ENCODE peak calls at places on chromosomes 4 and X, in six cellular contexts. U is RWPE1, T is HFFc6, N is choroid plexus epithelial cell, D is A673, E is endothelial cell. P is an unnamed sample.
A peak's percentile ranks its signal among the peaks of the same experiment; 100 is the strongest.

GRCh38 chr4:184383497-184384055 is 90.8 kb downstream of the IRF2 start:
- DNase-seq in E (no peak), T (peak; percentile 90), N (peak; percentile 97), U (peak; percentile 94), D (peak; percentile 77), P (no peak)

GRCh38 chr4:7904108-7904516 is 35.5 kb downstream of the AFAP1 start:
- DNase-seq in U (no peak), E (no peak), N (peak; percentile 71), T (peak; percentile 88), D (no peak), P (no peak)

GRCh38 chr4:54384563-54384962 is 155.5 kb downstream of the PDGFRA start:
- DNase-seq in E (peak; percentile 21), U (peak; percentile 13), T (peak; percentile 43), D (peak; percentile 29), N (peak; percentile 38), P (no peak)

GRCh38 chr4:7677799-7678301 is 243.1 kb upstream of the PSAPL1 start:
- DNase-seq in E (no peak), N (no peak), T (no peak), D (no peak), U (peak; percentile 24), P (no peak)

GRCh38 chrX:39491548-39492297 is 606.0 kb downstream of the BCOR start:
- DNase-seq in U (no peak), T (no peak), E (no peak), N (no peak), D (no peak), P (no peak)

GRCh38 chrX:53321216-53321942 is 40.0 kb upstream of the IQSEC2 start:
- DNase-seq in E (no peak), T (no peak), U (no peak), D (no peak), N (no peak), P (no peak)

GRCh38 chr4:89373396-89373795 is 65.8 kb upstream of the GPRIN3 start:
- DNase-seq in U (no peak), D (no peak), T (no peak), N (no peak), E (no peak), P (no peak)

GRCh38 chr4:182642831-182643230 is 274.4 kb downstream of the DCTD start:
- DNase-seq in E (no peak), D (peak; percentile 40), N (peak; percentile 93), T (peak; percentile 28), U (peak; percentile 3), P (no peak)

GRCh38 chrX:140057001-140057411 is 91.7 kb upstream of the CXorf66 start:
- DNase-seq in U (peak; percentile 26), N (peak; percentile 75), D (peak; percentile 89), T (peak; percentile 32), E (peak; percentile 72), P (peak; percentile 88)

GRCh38 chr4:165512464-165512863 is 133.7 kb downstream of the CPE start:
- DNase-seq in E (no peak), D (no peak), T (no peak), U (no peak), N (no peak), P (no peak)

GRCh38 chrX:124435616-124436015 is 89.3 kb downstream of the SH2D1A start:
- DNase-seq in N (no peak), T (no peak), E (no peak), D (no peak), U (no peak), P (no peak)

GRCh38 chrX:47204970-47205369 is 11.3 kb downstream of the UBA1 start:
- DNase-seq in N (no peak), D (no peak), U (no peak), T (no peak), E (no peak), P (no peak)

GRCh38 chr4:6349896-6350295 is 80.2 kb downstream of the WFS1 start:
- DNase-seq in N (no peak), E (no peak), T (no peak), U (no peak), D (peak; percentile 51), P (no peak)

GRCh38 chrX:153829549-153829798 is 870 bp downstream of the PDZD4 start:
- DNase-seq in D (no peak), T (no peak), U (no peak), N (no peak), E (no peak), P (peak; percentile 26)

GRCh38 chr4:79213040-79213439 is 112.8 kb downstream of the NAA11 start:
- DNase-seq in U (no peak), T (no peak), N (no peak), D (no peak), E (no peak), P (no peak)

GRCh38 chr4:183140911-183141320 is 41.9 kb downstream of the WWC2 start:
- DNase-seq in E (no peak), U (no peak), N (peak; percentile 74), T (peak; percentile 71), D (peak; percentile 71), P (no peak)

GRCh38 chr4:10546-10870 is 42.6 kb upstream of the ZNF595 start:
- DNase-seq in D (no peak), U (no peak), T (no peak), N (no peak), E (no peak), P (no peak)

GRCh38 chr4:169626328-169627282 is 6.2 kb downstream of the CLCN3 start:
- DNase-seq in E (no peak), T (no peak), N (no peak), D (no peak), U (no peak), P (no peak)

GRCh38 chr4:177369372-177369771 is 59.7 kb downstream of the NEIL3 start:
- DNase-seq in N (peak; percentile 72), T (peak; percentile 63), U (no peak), E (no peak), D (no peak), P (no peak)

GRCh38 chr4:174273960-174274359 is 9.5 kb downstream of the FBXO8 start:
- DNase-seq in N (no peak), T (no peak), U (no peak), E (no peak), D (no peak), P (no peak)

GRCh38 chr4:99885687-99886086 is 8.5 kb downstream of the LAMTOR3 start:
- DNase-seq in D (no peak), U (no peak), N (no peak), T (no peak), E (no peak), P (no peak)

GRCh38 chrX:41661366-41662095 is 27.2 kb upstream of the GPR34 start:
- DNase-seq in N (peak; percentile 51), T (peak; percentile 26), D (no peak), E (no peak), U (no peak), P (no peak)

GRCh38 chr4:125368684-125369083 is 53.9 kb downstream of the FAT4 start:
- DNase-seq in E (no peak), U (peak; percentile 3), D (peak; percentile 60), T (peak; percentile 73), N (peak; percentile 94), P (no peak)

GRCh38 chr4:37977471-37978452 is 17.6 kb downstream of the PTTG2 start:
- DNase-seq in U (peak; percentile 33), E (peak; percentile 62), T (peak; percentile 72), N (peak; percentile 72), D (peak; percentile 63), P (peak; percentile 49)

GRCh38 chr4:35506161-35506560 is 738.2 kb downstream of the ARAP2 start:
- DNase-seq in T (no peak), E (no peak), D (no peak), U (no peak), N (no peak), P (no peak)

GRCh38 chr4:97576955-97577354 is 566.3 kb downstream of the STPG2 start:
- DNase-seq in N (no peak), D (no peak), U (no peak), T (no peak), E (no peak), P (no peak)

GRCh38 chrX:54029543-54030143 is 14.6 kb downstream of the PHF8 start:
- DNase-seq in D (no peak), T (no peak), E (no peak), N (no peak), U (peak; percentile 16), P (no peak)

GRCh38 chr4:66357316-66357715 is 687.0 kb upstream of the EPHA5 start:
- DNase-seq in T (peak; percentile 17), N (peak; percentile 38), E (no peak), D (no peak), U (no peak), P (no peak)

GRCh38 chr4:176090115-176090514 is 24.5 kb downstream of the WDR17 start:
- DNase-seq in T (no peak), N (no peak), D (no peak), E (no peak), U (no peak), P (no peak)

GRCh38 chr4:4755306-4755705 is 104.2 kb upstream of the MSX1 start:
- DNase-seq in E (no peak), T (no peak), D (peak; percentile 57), U (no peak), N (no peak), P (no peak)
- TF ChIP-seq CTCF in E (no peak), T (peak; percentile 15), D (no peak), U (no peak), N (no peak), P (no peak)

GRCh38 chr4:73944061-73944875 is 37.6 kb downstream of the PF4 start:
- DNase-seq in T (no peak), N (no peak), U (peak; percentile 4), E (peak; percentile 38), D (no peak), P (peak; percentile 62)
- TF ChIP-seq CTCF in T (no peak), N (no peak), U (no peak), E (no peak), D (no peak), P (no peak)

GRCh38 chr4:59374416-59374815 is 1825.7 kb upstream of the ADGRL3 start:
- DNase-seq in E (no peak), D (no peak), U (no peak), N (no peak), T (no peak), P (no peak)
- TF ChIP-seq CTCF in E (no peak), D (no peak), U (no peak), N (no peak), T (no peak), P (no peak)

DNA sequence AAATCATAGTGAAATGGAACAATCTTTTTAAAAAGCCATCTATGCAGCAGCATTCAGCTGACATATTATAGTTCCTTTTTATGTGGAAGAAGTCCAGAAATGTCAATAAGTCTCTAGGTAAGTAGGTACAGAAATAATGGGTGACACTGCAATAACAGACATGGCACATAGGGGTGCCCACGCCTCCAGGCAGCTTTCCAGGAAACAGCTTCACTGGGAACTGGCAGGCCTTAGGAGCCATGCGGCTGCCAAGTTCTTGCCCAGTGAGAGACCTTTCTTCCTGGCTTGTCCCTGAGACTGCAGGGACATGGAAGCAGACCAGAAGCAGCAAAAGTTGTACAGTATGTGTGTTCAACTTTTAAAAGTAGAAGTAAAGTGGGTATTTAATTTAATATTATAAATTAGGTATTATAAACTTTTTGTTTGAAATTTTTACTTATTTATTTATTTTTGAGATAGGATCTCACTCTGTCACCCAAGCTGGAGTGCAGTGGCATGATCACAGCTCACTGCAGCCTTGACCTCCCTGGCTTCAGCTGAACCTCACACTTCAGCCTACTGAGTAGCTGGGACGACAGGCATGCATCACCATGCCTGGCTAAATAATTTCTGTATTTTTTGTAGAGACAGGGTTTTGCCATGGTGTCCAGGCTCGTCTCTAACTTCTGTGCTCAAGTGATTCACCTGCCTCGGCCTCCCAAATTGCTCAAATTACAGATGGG is 12.1 kb upstream of the ETNPPL start:
- DNase-seq in E (no peak), N (no peak), U (no peak), D (peak; percentile 37), T (no peak), P (no peak)
- TF ChIP-seq CTCF in E (peak; percentile 42), N (no peak), U (no peak), D (no peak), T (no peak), P (no peak)

P was measured in nephron progenitor cell.